ENCODE peak calls at places on chromosomes 6 and 20, in ten cellular contexts. I, N, C, B, Q, K, U, J, Z and A are unnamed samples.

GRCh38 chr20:433300-433975 is 25.3 kb downstream of the RBCK1 start:
- DNase-seq in J (no peak), K (peak), C (no peak), Q (no peak), I (no peak), Z (no peak), N (no peak), U (no peak), B (peak), A (no peak)

GRCh38 chr6:154558513-154558912 is 48.0 kb upstream of the CNKSR3 start:
- DNase-seq in Z (no peak), J (no peak), K (no peak), I (no peak), C (no peak), Q (no peak), U (no peak), B (no peak), N (no peak), A (no peak)

GRCh38 chr6:85670573-85670972 is 27.9 kb upstream of the SYNCRIP start:
- DNase-seq in U (no peak), K (no peak), N (no peak), I (no peak), Q (no peak), Z (no peak), J (no peak), C (peak), B (peak), A (peak)

GRCh38 chr6:94893327-94893726 is 684.0 kb upstream of the MANEA start:
- DNase-seq in J (no peak), B (peak), N (no peak), K (no peak), Z (no peak), C (no peak), U (no peak), I (no peak), Q (no peak), A (no peak)

GRCh38 chr6:16911088-16911487 is 149.8 kb upstream of the ATXN1 start:
- DNase-seq in U (no peak), N (no peak), Z (no peak), B (no peak), K (no peak), J (no peak), Q (no peak), I (no peak), C (no peak), A (no peak)

GRCh38 chr6:14944593-14944992 is 301.3 kb upstream of the JARID2 start:
- DNase-seq in B (peak), K (no peak), C (no peak), U (no peak), Z (no peak), N (no peak), Q (no peak), I (no peak), J (no peak), A (no peak)

GRCh38 chr6:80566361-80566760 is 459.9 kb downstream of the BCKDHB start:
- DNase-seq in I (no peak), J (no peak), C (no peak), B (no peak), Z (no peak), Q (no peak), N (no peak), K (no peak), U (no peak), A (no peak)

GRCh38 chr6:125469915-125470314 is 168.1 kb upstream of the HDDC2 start:
- DNase-seq in J (no peak), I (no peak), B (peak), C (no peak), Z (no peak), N (no peak), U (no peak), K (no peak), Q (no peak), A (no peak)

GRCh38 chr20:2446845-2447244 is 23.7 kb downstream of the SNRPB start:
- DNase-seq in J (no peak), Z (no peak), C (no peak), B (no peak), U (peak), I (no peak), N (no peak), K (no peak), Q (no peak), A (no peak)

GRCh38 chr20:32206383-32207210 is 946 bp downstream of the PLAGL2 start:
- DNase-seq in C (no peak), J (no peak), U (peak), B (no peak), Q (no peak), Z (no peak), I (no peak), N (no peak), K (no peak), A (no peak)

GRCh38 chr6:82555801-82556200 is 192.2 kb downstream of the TPBG start:
- DNase-seq in I (no peak), Q (no peak), J (no peak), B (no peak), C (no peak), N (no peak), Z (no peak), K (no peak), U (no peak), A (no peak)

GRCh38 chr6:26275663-26276062 is 89.3 kb upstream of the BTN3A2 start:
- DNase-seq in C (no peak), Q (no peak), J (no peak), Z (no peak), I (no peak), K (no peak), B (no peak), U (no peak), N (no peak), A (no peak)

GRCh38 chr6:148530394-148530923 is 187.8 kb downstream of the SASH1 start:
- DNase-seq in N (no peak), I (no peak), Z (no peak), K (no peak), C (no peak), B (peak), Q (no peak), J (no peak), U (no peak), A (no peak)

GRCh38 chr6:36358235-36358915 is 21.7 kb upstream of the BNIP5 start:
- DNase-seq in C (no peak), K (no peak), B (peak), U (no peak), I (no peak), J (peak), Z (no peak), Q (peak), N (no peak), A (no peak)

GRCh38 chr20:635609-636338 is 17.2 kb downstream of the SRXN1 start:
- DNase-seq in J (no peak), K (no peak), Q (no peak), Z (no peak), I (no peak), U (no peak), B (no peak), N (no peak), C (no peak), A (no peak)

GRCh38 chr6:37624121-37624520 is 73.6 kb downstream of the MDGA1 start:
- DNase-seq in J (no peak), K (no peak), B (no peak), Z (no peak), C (no peak), Q (no peak), N (peak), I (no peak), U (no peak), A (no peak)

GRCh38 chr20:62644802-62645496 is 2.6 kb downstream of the SLCO4A1 start:
- DNase-seq in J (no peak), I (no peak), Q (no peak), B (no peak), N (no peak), K (no peak), U (no peak), Z (peak), C (no peak), A (no peak)

GRCh38 chr20:57080796-57081195 is 185.6 kb downstream of the BMP7 start:
- DNase-seq in N (no peak), J (no peak), B (peak), K (no peak), Q (no peak), C (no peak), I (no peak), U (no peak), Z (peak), A (no peak)

GRCh38 chr6:160058603-160059215 is 62.9 kb upstream of the SLC22A1 start:
- DNase-seq in Q (no peak), U (no peak), N (no peak), J (no peak), B (no peak), C (no peak), I (no peak), K (no peak), Z (no peak), A (no peak)

GRCh38 chr6:121932071-121933009 is 467.1 kb upstream of the HSF2 start:
- DNase-seq in I (no peak), Z (peak), B (peak), K (no peak), C (peak), J (peak), Q (peak), N (peak), U (peak), A (no peak)

GRCh38 chr6:87756858-87757257 is 54.8 kb upstream of the AKIRIN2 start:
- DNase-seq in Z (peak), C (peak), B (peak), I (no peak), J (peak), Q (peak), U (no peak), N (no peak), K (no peak), A (peak)

GRCh38 chr6:6781172-6781876 is 192.8 kb downstream of the LY86 start:
- DNase-seq in J (no peak), K (no peak), U (no peak), I (peak), B (peak), C (peak), Q (peak), N (peak), Z (peak), A (no peak)

GRCh38 chr6:116954335-116954734 is 77.3 kb downstream of the RFX6 start:
- DNase-seq in Q (no peak), C (no peak), Z (no peak), K (no peak), I (no peak), B (no peak), J (no peak), N (no peak), U (no peak), A (no peak)

GRCh38 chr6:125267806-125268523 is 33.8 kb downstream of the HDDC2 start:
- DNase-seq in J (no peak), I (no peak), N (peak), Z (no peak), Q (no peak), U (no peak), B (peak), C (no peak), K (no peak), A (no peak)

GRCh38 chr20:23340524-23340923 is 10.1 kb upstream of the NXT1 start:
- DNase-seq in K (no peak), N (peak), J (peak), B (peak), Q (peak), I (peak), Z (peak), U (peak), C (no peak), A (no peak)

GRCh38 chr20:35791823-35792222 is 20.0 kb downstream of the PHF20 start:
- DNase-seq in C (peak), N (no peak), J (no peak), I (no peak), U (no peak), B (peak), K (no peak), Q (no peak), Z (peak), A (peak)

GRCh38 chr6:89044988-89045387 is 35.6 kb upstream of the PNRC1 start:
- DNase-seq in C (no peak), B (no peak), I (no peak), J (no peak), Z (peak), U (no peak), N (no peak), K (no peak), Q (peak), A (peak)

GRCh38 chr6:114863610-114864009 is 520.8 kb upstream of the HS3ST5 start:
- DNase-seq in N (no peak), K (no peak), B (no peak), C (no peak), I (no peak), Q (no peak), J (no peak), U (no peak), Z (no peak), A (no peak)

GRCh38 chr6:37236921-37237320 is 20.7 kb upstream of the TBC1D22B start:
- DNase-seq in I (no peak), J (no peak), B (peak), C (no peak), U (no peak), Z (no peak), K (no peak), N (no peak), Q (no peak), A (no peak)

GRCh38 chr6:105810105-105810921 is 275.8 kb upstream of the PRDM1 start:
- DNase-seq in Z (peak), J (no peak), U (no peak), C (peak), Q (peak), I (peak), B (peak), N (peak), K (no peak), A (peak)

GRCh38 chr6:135675862-135676261 is 175.6 kb upstream of the PDE7B start:
- DNase-seq in U (peak), C (no peak), Z (peak), J (peak), B (peak), N (no peak), K (no peak), I (no peak), Q (peak), A (peak)

GRCh38 chr20:7841967-7842301 is 98.3 kb downstream of the HAO1 start:
- DNase-seq in I (peak), Q (no peak), U (peak), Z (no peak), B (peak), K (no peak), C (peak), N (peak), J (no peak), A (no peak)

GRCh38 chr6:35432291-35432690 is 19.8 kb upstream of the FANCE start:
- DNase-seq in Z (no peak), U (no peak), I (no peak), K (no peak), J (no peak), Q (no peak), B (no peak), C (no peak), N (no peak), A (no peak)

GRCh38 chr20:63941282-63942060 is 14.7 kb downstream of the UCKL1 start:
- DNase-seq in B (no peak), I (no peak), Z (no peak), K (peak), N (peak), U (peak), C (no peak), J (no peak), Q (peak), A (peak)

GRCh38 chr20:4152696-4153235 is 137.4 kb upstream of the RNF24 start:
- DNase-seq in N (no peak), K (no peak), J (no peak), I (no peak), Z (no peak), C (no peak), B (no peak), Q (no peak), U (no peak), A (no peak)

DNA sequence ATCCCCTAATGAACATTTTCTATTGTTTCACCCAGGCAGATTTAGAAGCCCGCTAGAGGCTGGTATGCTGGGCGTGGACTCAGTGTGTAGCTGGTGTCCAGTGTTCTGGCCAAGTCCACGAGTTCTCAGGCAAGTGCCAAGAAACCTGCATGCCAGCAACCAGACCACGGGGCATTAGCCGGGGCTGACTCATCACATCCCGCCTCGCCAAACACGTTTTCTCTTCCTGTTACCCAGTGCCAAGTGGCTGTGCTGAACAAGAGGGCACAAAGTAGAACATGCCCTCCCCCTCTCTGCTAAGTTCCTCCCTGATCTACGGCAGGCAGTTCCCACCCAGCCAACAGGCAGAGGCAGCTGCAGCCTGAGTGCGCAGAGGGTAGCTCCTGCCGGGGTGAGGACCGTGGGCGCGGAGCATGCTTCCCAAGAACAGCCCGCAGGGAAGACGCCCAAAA is 29.6 kb downstream of the RAMACL start:
- DNase-seq in B (peak), J (peak), N (peak), K (no peak), U (peak), Z (peak), I (peak), C (peak), Q (peak), A (peak)
- H3K4me3 ChIP-seq in B (no peak), J (peak), N (peak), K (no peak), U (no peak), Z (no peak), I (no peak), C (no peak), Q (no peak), A (no peak)

GRCh38 chr6:157861184-157861583 is 38.1 kb downstream of the SNX9 start:
- DNase-seq in J (no peak), C (no peak), U (no peak), K (no peak), Z (peak), I (no peak), Q (no peak), N (no peak), B (no peak), A (no peak)

GRCh38 chr6:157864185-157864761 is 41.2 kb downstream of the SNX9 start:
- DNase-seq in U (no peak), Q (no peak), B (no peak), C (no peak), J (no peak), K (no peak), N (no peak), Z (peak), I (no peak), A (no peak)

GRCh38 chr6:157861814-157862213 is 38.8 kb downstream of the SNX9 start:
- DNase-seq in N (no peak), I (no peak), Q (no peak), B (peak), U (no peak), Z (peak), J (no peak), K (no peak), C (no peak), A (no peak)

GRCh38 chr6:157860505-157860991 is 37.5 kb downstream of the SNX9 start:
- DNase-seq in B (peak), I (no peak), N (no peak), Z (no peak), Q (no peak), U (no peak), C (no peak), K (no peak), J (no peak), A (no peak)

GRCh38 chr6:157859775-157860504 is 36.9 kb downstream of the SNX9 start:
- DNase-seq in U (no peak), Q (no peak), C (no peak), J (no peak), Z (no peak), B (no peak), K (peak), N (no peak), I (no peak), A (no peak)
- H3K4me3 ChIP-seq in U (no peak), Q (no peak), C (no peak), J (no peak), Z (no peak), B (no peak), K (no peak), N (no peak), I (no peak), A (no peak)

GRCh38 chr6:33123732-33124524 is 48.1 kb downstream of the HLA-DPB1 start:
- DNase-seq in Z (peak), B (peak), J (peak), I (no peak), N (no peak), Q (no peak), K (no peak), U (peak), C (no peak), A (peak)
- H3K4me3 ChIP-seq in Z (no peak), B (no peak), J (no peak), I (no peak), N (no peak), Q (no peak), K (no peak), U (no peak), C (no peak), A (no peak)

GRCh38 chr6:67200626-67201403 is 1434.3 kb upstream of the ADGRB3 start:
- DNase-seq in Q (no peak), K (no peak), J (no peak), N (no peak), Z (no peak), I (no peak), B (no peak), C (no peak), U (no peak), A (no peak)
- H3K4me3 ChIP-seq in Q (no peak), K (no peak), J (no peak), N (no peak), Z (no peak), I (no peak), B (no peak), C (no peak), U (no peak), A (no peak)

GRCh38 chr6:2560140-2560818 is 190.4 kb downstream of the MYLK4 start:
- DNase-seq in C (no peak), K (no peak), N (no peak), J (no peak), B (no peak), Q (no peak), Z (no peak), I (no peak), U (no peak), A (no peak)
- H3K4me3 ChIP-seq in C (no peak), K (no peak), N (no peak), J (no peak), B (no peak), Q (no peak), Z (no peak), I (no peak), U (no peak), A (no peak)

GRCh38 chr6:137850816-137851602 is 16.1 kb upstream of the TNFAIP3 start:
- DNase-seq in K (no peak), I (no peak), C (no peak), Z (no peak), U (no peak), B (no peak), Q (no peak), J (no peak), N (no peak), A (no peak)

GRCh38 chr6:137850137-137850714 is 16.8 kb upstream of the TNFAIP3 start:
- DNase-seq in U (no peak), J (no peak), I (no peak), B (no peak), K (no peak), N (no peak), C (no peak), Q (no peak), Z (no peak), A (no peak)

GRCh38 chr6:137848672-137849071 is 18.4 kb upstream of the TNFAIP3 start:
- DNase-seq in Z (peak), C (no peak), K (no peak), Q (no peak), N (no peak), B (peak), J (no peak), U (no peak), I (no peak), A (no peak)

GRCh38 chr6:137849076-137849708 is 17.9 kb upstream of the TNFAIP3 start:
- DNase-seq in I (no peak), N (no peak), B (peak), Q (no peak), U (no peak), C (no peak), J (no peak), K (no peak), Z (peak), A (no peak)

GRCh38 chr6:137849709-137850093 is 17.4 kb upstream of the TNFAIP3 start:
- DNase-seq in B (no peak), C (no peak), Z (no peak), K (no peak), I (no peak), U (no peak), Q (no peak), N (no peak), J (no peak), A (no peak)
- H3K4me3 ChIP-seq in B (no peak), C (no peak), Z (no peak), K (no peak), I (no peak), U (no peak), Q (no peak), N (no peak), J (no peak), A (no peak)

DNA sequence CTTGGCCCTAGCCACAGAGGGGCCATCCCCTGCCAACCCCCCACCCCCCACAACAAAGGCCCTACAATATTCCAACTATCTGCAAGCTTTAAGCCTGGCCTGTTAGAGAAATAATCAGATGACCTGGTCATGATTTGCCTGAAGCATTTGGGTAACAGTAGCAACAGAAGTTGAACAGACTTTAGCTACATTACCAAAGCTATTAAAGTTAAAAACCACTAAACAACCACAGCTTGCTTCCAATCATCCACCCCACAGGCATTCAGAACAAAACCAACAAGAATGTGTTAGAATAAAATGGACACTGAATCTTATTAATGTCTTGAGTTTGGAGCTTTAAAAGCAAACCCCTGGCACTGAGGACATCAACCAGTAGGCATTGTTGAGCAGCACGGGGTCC is 250.9 kb downstream of the LRFN2 start:
- DNase-seq in C (no peak), Z (no peak), K (no peak), U (no peak), I (no peak), B (no peak), Q (no peak), N (no peak), J (no peak), A (no peak)
- H3K4me3 ChIP-seq in C (no peak), Z (no peak), K (no peak), U (no peak), I (no peak), B (no peak), Q (no peak), N (no peak), J (no peak), A (no peak)

GRCh38 chr20:37295595-37295994 is 6.1 kb downstream of the MANBAL start:
- DNase-seq in C (no peak), B (no peak), Q (no peak), J (no peak), N (no peak), U (peak), Z (peak), K (no peak), I (no peak), A (no peak)
- H3K4me3 ChIP-seq in C (no peak), B (no peak), Q (no peak), J (no peak), N (no peak), U (no peak), Z (no peak), K (no peak), I (no peak), A (no peak)

GRCh38 chr6:8432614-8433013 is 2.7 kb downstream of the SLC35B3 start:
- DNase-seq in C (no peak), B (peak), Z (no peak), K (no peak), N (no peak), Q (no peak), U (no peak), I (no peak), J (no peak), A (no peak)
- H3K4me3 ChIP-seq in C (no peak), B (no peak), Z (no peak), K (no peak), N (no peak), Q (no peak), U (no peak), I (no peak), J (no peak), A (no peak)